ENCODE peak calls at places on chromosomes 6 and 20, in nine cellular contexts. L, P, U, K, V, T, M, S and N are unnamed samples.

GRCh38 chr20:53739799-53740785 is 146.5 kb upstream of the ZNF217 start:
- DNase-seq in M (no peak), S (no peak), K (no peak), P (peak; percentile 29), L (peak; percentile 54), T (no peak), U (no peak), V (no peak), N (no peak)

GRCh38 chr20:34037121-34037520 is 43.4 kb downstream of the RALY start:
- DNase-seq in K (no peak), L (no peak), U (no peak), V (no peak), T (no peak), M (no peak), P (peak; percentile 20), S (no peak), N (no peak)

GRCh38 chr6:148776321-148776966 is 29.6 kb downstream of the UST start:
- DNase-seq in S (no peak), P (peak; percentile 66), V (no peak), M (no peak), U (no peak), K (no peak), L (no peak), T (no peak), N (no peak)

GRCh38 chr20:63521602-63522001 is 1.0 kb downstream of the PPDPF start:
- DNase-seq in L (no peak), T (no peak), K (no peak), V (no peak), S (peak; percentile 19), U (peak; percentile 70), P (peak; percentile 27), M (no peak), N (peak; percentile 70)

GRCh38 chr20:52083627-52084232 is 107.8 kb downstream of the ZFP64 start:
- DNase-seq in P (peak; percentile 87), U (peak; percentile 82), S (no peak), M (no peak), T (no peak), V (no peak), K (peak; percentile 69), L (peak; percentile 48), N (no peak)

GRCh38 chr6:46972521-46972920 is 50.8 kb upstream of the ADGRF5 start:
- DNase-seq in S (no peak), V (no peak), U (no peak), K (no peak), P (peak; percentile 46), L (no peak), M (no peak), T (no peak), N (no peak)

GRCh38 chr6:47862731-47863130 is 80.9 kb downstream of the OPN5 start:
- DNase-seq in S (no peak), V (no peak), M (no peak), T (no peak), K (no peak), U (no peak), L (no peak), P (no peak), N (no peak)

GRCh38 chr6:107763959-107764358 is 60.2 kb downstream of the SCML4 start:
- DNase-seq in U (no peak), P (peak; percentile 56), K (no peak), T (no peak), M (no peak), L (no peak), V (no peak), S (no peak), N (no peak)

GRCh38 chr6:106250997-106251396 is 74.6 kb downstream of the ATG5 start:
- DNase-seq in S (no peak), V (no peak), T (no peak), K (no peak), L (no peak), P (no peak), M (no peak), U (no peak), N (no peak)

GRCh38 chr6:41697902-41698349 is 37.5 kb downstream of the TFEB start:
- DNase-seq in V (no peak), U (no peak), M (no peak), S (no peak), L (no peak), P (peak; percentile 57), K (no peak), T (no peak), N (no peak)

GRCh38 chr6:77403424-77403823 is 59.9 kb downstream of the HTR1B start:
- DNase-seq in P (peak; percentile 50), K (peak; percentile 2), S (no peak), V (no peak), M (no peak), T (no peak), L (no peak), U (no peak), N (no peak)

DNA sequence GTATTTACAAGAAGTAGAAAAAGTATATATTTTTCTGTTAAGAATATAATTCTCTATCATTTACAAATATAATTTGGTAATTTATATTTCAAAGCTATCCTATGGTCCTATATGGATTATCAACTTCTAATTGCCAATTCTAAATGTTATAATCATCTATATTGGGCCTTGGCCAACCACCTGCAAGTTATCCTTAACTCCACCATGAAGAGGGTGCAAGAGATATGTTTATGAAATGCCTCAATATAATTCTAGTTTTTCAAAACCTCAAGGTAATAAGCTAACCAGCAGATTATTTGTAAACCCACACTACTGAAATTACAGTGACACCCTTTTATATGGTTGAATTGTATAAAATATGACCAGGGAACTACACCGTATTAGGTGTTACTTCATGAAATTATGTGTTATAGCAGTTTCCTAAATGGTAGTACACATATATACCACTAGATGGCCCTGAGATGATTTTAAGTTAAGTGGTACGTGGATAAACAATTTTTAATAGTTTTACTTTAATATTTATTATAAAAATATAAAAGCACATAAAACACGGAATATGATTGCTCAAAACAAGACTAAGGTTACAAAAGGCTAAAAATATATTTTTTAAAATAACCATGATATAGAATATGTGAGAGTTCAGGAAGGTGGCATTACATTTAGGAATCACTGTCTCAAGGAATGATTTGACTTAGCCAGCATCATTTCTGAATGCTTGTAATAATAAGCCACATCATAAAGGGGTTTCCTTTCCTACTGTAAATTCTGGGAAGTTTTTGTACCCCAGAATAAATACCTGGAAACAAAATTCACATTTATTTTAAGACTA is 9.8 kb upstream of the PNISR start:
- DNase-seq in M (no peak), S (no peak), U (no peak), L (peak; percentile 45), K (peak; percentile 13), P (peak; percentile 65), T (no peak), V (no peak), N (no peak)
- TF ChIP-seq CTCF in M (peak; percentile 75), S (peak; percentile 83), U (peak; percentile 72), L (peak; percentile 47), K (peak; percentile 40), P (peak; percentile 61), T (peak; percentile 78), V (peak; percentile 53), N (peak; percentile 85)

GRCh38 chr20:43191946-43192847 is 2.5 kb upstream of the PTPRT start:
- DNase-seq in S (no peak), U (peak; percentile 73), P (peak; percentile 6), M (no peak), K (peak; percentile 27), T (no peak), L (peak; percentile 21), V (no peak), N (no peak)
- TF ChIP-seq CTCF in S (no peak), U (peak; percentile 72), P (peak; percentile 41), M (no peak), K (no peak), T (peak; percentile 41), L (peak; percentile 62), V (peak; percentile 55), N (peak; percentile 72)

GRCh38 chr6:19851273-19852089 is 14.3 kb downstream of the ID4 start:
- DNase-seq in S (no peak), M (no peak), K (peak; percentile 72), V (no peak), P (peak; percentile 92), L (peak; percentile 45), U (peak; percentile 82), T (no peak), N (no peak)
- TF ChIP-seq CTCF in S (peak; percentile 69), M (peak; percentile 86), K (peak; percentile 73), V (peak; percentile 84), P (peak; percentile 99), L (peak; percentile 75), U (peak; percentile 90), T (peak; percentile 90), N (peak; percentile 92)

DNA sequence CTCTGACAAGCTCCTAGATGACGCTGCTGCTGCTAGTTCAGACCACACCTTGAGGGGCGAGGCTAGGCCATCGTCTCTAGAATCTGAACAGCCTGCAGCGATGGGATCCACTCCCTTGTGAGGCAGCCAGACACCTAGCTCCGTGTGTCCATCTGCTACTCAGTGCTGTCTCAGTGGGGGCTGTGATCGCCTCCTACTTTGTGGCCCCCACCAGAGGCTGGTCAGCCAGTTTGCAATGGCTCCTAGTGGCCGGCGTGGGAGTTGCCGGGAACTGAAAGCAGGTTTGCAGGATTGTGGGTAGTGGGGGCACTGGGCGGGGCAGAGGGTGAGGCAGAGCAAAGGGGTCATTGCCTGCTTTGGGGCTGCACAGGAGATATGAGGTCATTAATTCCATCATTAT is 2.8 kb downstream of the CCN5 start:
- DNase-seq in S (no peak), T (no peak), P (no peak), M (no peak), U (peak; percentile 37), V (no peak), L (no peak), K (peak; percentile 55), N (no peak)
- TF ChIP-seq CTCF in S (peak; percentile 47), T (peak; percentile 41), P (peak; percentile 57), M (peak; percentile 44), U (peak; percentile 52), V (no peak), L (peak; percentile 27), K (peak; percentile 23), N (peak; percentile 64)

GRCh38 chr6:12158686-12159415 is 131.3 kb upstream of the EDN1 start:
- DNase-seq in U (no peak), P (no peak), T (no peak), M (no peak), K (no peak), V (no peak), L (no peak), S (no peak), N (no peak)
- TF ChIP-seq CTCF in U (no peak), P (no peak), T (no peak), M (no peak), K (no peak), V (no peak), L (no peak), S (no peak), N (no peak)